ENCODE peak calls at places on chromosomes 7 and 10, in nine cellular contexts. One of them, this sample, is unnamed.

GRCh38 chr10:73908853-73909611 is 1.9 kb upstream of the PLAU start:
- DNase-seq in psoas muscle: no peak
- DNase-seq in fibroblast of lung: peak; percentile 98
- DNase-seq in heart left ventricle: no peak
- DNase-seq in ovary: no peak
- DNase-seq in astrocyte: peak; percentile 97
- DNase-seq in MM.1S: no peak
- DNase-seq in gastrocnemius medialis: peak; percentile 47
- DNase-seq in OCI-LY7: peak; percentile 70
- DNase-seq in this sample: no peak

GRCh38 chr10:70404906-70405824 is 1.2 kb downstream of the EIF4EBP2 start:
- DNase-seq in gastrocnemius medialis: peak; percentile 96
- DNase-seq in OCI-LY7: peak; percentile 64
- DNase-seq in fibroblast of lung: peak; percentile 97
- DNase-seq in psoas muscle: peak; percentile 79
- DNase-seq in heart left ventricle: peak; percentile 79
- DNase-seq in ovary: peak; percentile 76
- DNase-seq in astrocyte: peak; percentile 97
- DNase-seq in MM.1S: peak; percentile 61
- DNase-seq in this sample: peak; percentile 79

GRCh38 chr7:38000272-38000671 is 79.8 kb downstream of the EPDR1 start:
- DNase-seq in gastrocnemius medialis: no peak
- DNase-seq in OCI-LY7: no peak
- DNase-seq in astrocyte: peak; percentile 36
- DNase-seq in ovary: no peak
- DNase-seq in psoas muscle: no peak
- DNase-seq in heart left ventricle: no peak
- DNase-seq in fibroblast of lung: peak; percentile 54
- DNase-seq in MM.1S: no peak
- DNase-seq in this sample: no peak

GRCh38 chr10:100325164-100325563 is 4.9 kb downstream of the PKD2L1 start:
- DNase-seq in astrocyte: no peak
- DNase-seq in gastrocnemius medialis: no peak
- DNase-seq in MM.1S: no peak
- DNase-seq in OCI-LY7: no peak
- DNase-seq in heart left ventricle: no peak
- DNase-seq in ovary: no peak
- DNase-seq in psoas muscle: no peak
- DNase-seq in fibroblast of lung: no peak
- DNase-seq in this sample: no peak

GRCh38 chr7:92835851-92836488 is 403 bp downstream of the CDK6 start:
- DNase-seq in gastrocnemius medialis: no peak
- DNase-seq in ovary: peak; percentile 33
- DNase-seq in heart left ventricle: no peak
- DNase-seq in psoas muscle: peak; percentile 13
- DNase-seq in OCI-LY7: peak; percentile 41
- DNase-seq in MM.1S: peak; percentile 36
- DNase-seq in fibroblast of lung: peak; percentile 43
- DNase-seq in astrocyte: peak; percentile 25
- DNase-seq in this sample: peak; percentile 43

GRCh38 chr10:21552638-21553037 is 18.6 kb downstream of the MLLT10 start:
- DNase-seq in astrocyte: no peak
- DNase-seq in MM.1S: no peak
- DNase-seq in fibroblast of lung: no peak
- DNase-seq in ovary: no peak
- DNase-seq in heart left ventricle: no peak
- DNase-seq in OCI-LY7: no peak
- DNase-seq in gastrocnemius medialis: no peak
- DNase-seq in psoas muscle: no peak
- DNase-seq in this sample: no peak

GRCh38 chr7:28062197-28062988 is 118.2 kb downstream of the JAZF1 start:
- DNase-seq in psoas muscle: peak; percentile 67
- DNase-seq in astrocyte: peak; percentile 32
- DNase-seq in MM.1S: peak; percentile 76
- DNase-seq in fibroblast of lung: peak; percentile 44
- DNase-seq in ovary: peak; percentile 74
- DNase-seq in heart left ventricle: peak; percentile 74
- DNase-seq in gastrocnemius medialis: peak; percentile 66
- DNase-seq in OCI-LY7: peak; percentile 67
- DNase-seq in this sample: peak; percentile 27

GRCh38 chr10:104333037-104333727 is 5.1 kb downstream of the ITPRIP start:
- DNase-seq in gastrocnemius medialis: no peak
- DNase-seq in ovary: peak; percentile 21
- DNase-seq in OCI-LY7: peak; percentile 27
- DNase-seq in psoas muscle: no peak
- DNase-seq in astrocyte: no peak
- DNase-seq in fibroblast of lung: no peak
- DNase-seq in heart left ventricle: no peak
- DNase-seq in MM.1S: no peak
- DNase-seq in this sample: peak; percentile 59

GRCh38 chr10:50987934-50988333 is 86.4 kb upstream of the PRKG1 start:
- DNase-seq in psoas muscle: no peak
- DNase-seq in MM.1S: no peak
- DNase-seq in OCI-LY7: no peak
- DNase-seq in astrocyte: no peak
- DNase-seq in gastrocnemius medialis: no peak
- DNase-seq in ovary: no peak
- DNase-seq in heart left ventricle: no peak
- DNase-seq in fibroblast of lung: no peak
- DNase-seq in this sample: no peak

GRCh38 chr7:33093266-33093665 is 15.9 kb downstream of the RP9 start:
- DNase-seq in astrocyte: no peak
- DNase-seq in gastrocnemius medialis: no peak
- DNase-seq in psoas muscle: no peak
- DNase-seq in heart left ventricle: no peak
- DNase-seq in MM.1S: no peak
- DNase-seq in fibroblast of lung: no peak
- DNase-seq in ovary: no peak
- DNase-seq in OCI-LY7: no peak
- DNase-seq in this sample: no peak

GRCh38 chr7:30906520-30907240 is 5.0 kb upstream of the AQP1 start:
- DNase-seq in astrocyte: peak; percentile 47
- DNase-seq in OCI-LY7: no peak
- DNase-seq in gastrocnemius medialis: no peak
- DNase-seq in fibroblast of lung: peak; percentile 58
- DNase-seq in psoas muscle: no peak
- DNase-seq in heart left ventricle: no peak
- DNase-seq in ovary: no peak
- DNase-seq in MM.1S: no peak
- DNase-seq in this sample: no peak

GRCh38 chr10:119161680-119162079 is 3.8 kb downstream of the SFXN4 start:
- DNase-seq in MM.1S: no peak
- DNase-seq in psoas muscle: no peak
- DNase-seq in OCI-LY7: no peak
- DNase-seq in astrocyte: peak; percentile 72
- DNase-seq in fibroblast of lung: peak; percentile 75
- DNase-seq in ovary: peak; percentile 4
- DNase-seq in heart left ventricle: no peak
- DNase-seq in gastrocnemius medialis: no peak
- DNase-seq in this sample: no peak

GRCh38 chr7:68362745-68363518 is 1235.3 kb upstream of the AUTS2 start:
- DNase-seq in OCI-LY7: no peak
- DNase-seq in gastrocnemius medialis: no peak
- DNase-seq in ovary: no peak
- DNase-seq in MM.1S: no peak
- DNase-seq in heart left ventricle: no peak
- DNase-seq in fibroblast of lung: no peak
- DNase-seq in astrocyte: no peak
- DNase-seq in psoas muscle: no peak
- DNase-seq in this sample: no peak

GRCh38 chr7:142804715-142805114 is 33.9 kb downstream of the PRSS2 start:
- DNase-seq in gastrocnemius medialis: no peak
- DNase-seq in psoas muscle: no peak
- DNase-seq in MM.1S: no peak
- DNase-seq in astrocyte: no peak
- DNase-seq in OCI-LY7: peak; percentile 62
- DNase-seq in fibroblast of lung: no peak
- DNase-seq in ovary: no peak
- DNase-seq in heart left ventricle: no peak
- DNase-seq in this sample: peak; percentile 78

GRCh38 chr7:76191783-76192240 is 9.9 kb upstream of the SRRM3 start:
- DNase-seq in MM.1S: no peak
- DNase-seq in gastrocnemius medialis: no peak
- DNase-seq in astrocyte: peak; percentile 23
- DNase-seq in psoas muscle: no peak
- DNase-seq in ovary: no peak
- DNase-seq in heart left ventricle: no peak
- DNase-seq in fibroblast of lung: peak; percentile 45
- DNase-seq in OCI-LY7: peak; percentile 24
- DNase-seq in this sample: no peak

GRCh38 chr10:86349940-86350630 is 16.5 kb downstream of the GRID1 start:
- DNase-seq in psoas muscle: no peak
- DNase-seq in astrocyte: no peak
- DNase-seq in fibroblast of lung: no peak
- DNase-seq in gastrocnemius medialis: no peak
- DNase-seq in ovary: no peak
- DNase-seq in OCI-LY7: no peak
- DNase-seq in heart left ventricle: peak; percentile 23
- DNase-seq in MM.1S: no peak
- DNase-seq in this sample: no peak

DNA sequence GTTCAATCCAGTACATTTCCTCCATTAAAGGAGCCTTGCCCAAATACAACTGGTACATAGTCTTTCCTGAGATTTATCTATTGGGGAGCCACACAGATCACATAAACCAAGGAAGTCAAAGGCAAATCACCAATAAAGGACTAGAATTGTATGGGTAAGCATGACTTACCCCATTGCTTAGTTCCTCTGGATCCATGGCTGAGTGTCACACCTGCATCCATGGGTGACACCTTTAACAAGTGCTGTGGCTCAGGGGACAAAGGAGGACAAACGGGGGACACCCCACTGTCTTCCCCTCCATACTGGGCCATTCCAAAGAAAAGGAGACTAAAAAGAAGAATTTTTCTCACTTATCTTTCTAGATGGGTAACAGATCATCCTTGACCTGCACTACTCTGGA is 30.4 kb downstream of the ZNF92 start:
- DNase-seq in MM.1S: no peak
- DNase-seq in heart left ventricle: no peak
- DNase-seq in psoas muscle: no peak
- DNase-seq in OCI-LY7: no peak
- DNase-seq in gastrocnemius medialis: no peak
- DNase-seq in astrocyte: no peak
- DNase-seq in ovary: no peak
- DNase-seq in fibroblast of lung: no peak
- DNase-seq in this sample: peak; percentile 15
- H3K9me3 ChIP-seq in MM.1S: no peaks in the 10 kb centered on the region
- H3K9me3 ChIP-seq in heart left ventricle: peaks cover 80% of the 10 kb centered on the region
- H3K9me3 ChIP-seq in psoas muscle: peaks cover 29% of the 10 kb centered on the region
- H3K9me3 ChIP-seq in OCI-LY7: peaks cover 37% of the 10 kb centered on the region
- H3K9me3 ChIP-seq in gastrocnemius medialis: no peaks in the 10 kb centered on the region
- H3K9me3 ChIP-seq in astrocyte: peaks cover 7% of the 10 kb centered on the region
- H3K9me3 ChIP-seq in ovary: no peaks in the 10 kb centered on the region
- H3K9me3 ChIP-seq in fibroblast of lung: no peaks in the 10 kb centered on the region
- H3K9me3 ChIP-seq in this sample: peaks cover 49% of the 10 kb centered on the region

DNA sequence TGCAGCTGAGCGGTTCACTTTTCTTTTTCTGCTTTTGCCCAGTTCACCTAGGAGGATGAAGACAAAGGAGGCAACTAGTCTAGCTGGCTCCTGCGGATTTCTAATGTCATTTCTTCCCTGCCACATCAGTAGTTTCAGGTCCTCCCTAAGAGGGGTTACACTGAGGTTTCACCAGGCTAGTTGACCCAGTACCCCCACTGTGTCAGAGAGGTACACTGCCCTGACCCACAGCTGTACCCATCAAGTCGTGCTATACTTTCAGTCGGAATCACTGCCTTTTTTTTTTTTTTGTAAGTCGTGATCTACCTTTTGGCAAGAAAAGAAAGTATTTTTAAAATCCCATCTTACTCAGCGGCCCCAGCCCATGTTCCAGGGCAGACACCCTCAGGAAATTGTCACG is 243.5 kb downstream of the CELF2 start:
- DNase-seq in gastrocnemius medialis: no peak
- DNase-seq in heart left ventricle: no peak
- DNase-seq in OCI-LY7: no peak
- DNase-seq in psoas muscle: no peak
- DNase-seq in astrocyte: no peak
- DNase-seq in ovary: no peak
- DNase-seq in MM.1S: peak; percentile 61
- DNase-seq in fibroblast of lung: no peak
- DNase-seq in this sample: no peak
- H3K27ac ChIP-seq in gastrocnemius medialis: peak overlapping the region; percentile 2
- H3K27ac ChIP-seq in heart left ventricle: peak overlapping the region; percentile 35
- H3K27ac ChIP-seq in OCI-LY7: no peak overlapping the region
- H3K27ac ChIP-seq in psoas muscle: peak overlapping the region; percentile 59
- H3K27ac ChIP-seq in astrocyte: no peak overlapping the region
- H3K27ac ChIP-seq in ovary: no peak overlapping the region
- H3K27ac ChIP-seq in MM.1S: peak overlapping the region; percentile 99
- H3K27ac ChIP-seq in fibroblast of lung: no peak overlapping the region
- H3K27ac ChIP-seq in this sample: peak overlapping the region; percentile 1

GRCh38 chr10:26381986-26382385 is 56.2 kb upstream of the APBB1IP start:
- DNase-seq in MM.1S: no peak
- DNase-seq in fibroblast of lung: no peak
- DNase-seq in OCI-LY7: no peak
- DNase-seq in gastrocnemius medialis: no peak
- DNase-seq in psoas muscle: no peak
- DNase-seq in ovary: no peak
- DNase-seq in astrocyte: no peak
- DNase-seq in heart left ventricle: no peak
- DNase-seq in this sample: no peak
- H3K4me3 ChIP-seq in MM.1S: no peak overlapping the region
- H3K4me3 ChIP-seq in fibroblast of lung: no peak overlapping the region
- H3K4me3 ChIP-seq in OCI-LY7: no peak overlapping the region
- H3K4me3 ChIP-seq in gastrocnemius medialis: no peak overlapping the region
- H3K4me3 ChIP-seq in psoas muscle: no peak overlapping the region
- H3K4me3 ChIP-seq in ovary: no peak overlapping the region
- H3K4me3 ChIP-seq in astrocyte: no peak overlapping the region
- H3K4me3 ChIP-seq in heart left ventricle: no peak overlapping the region
- H3K4me3 ChIP-seq in this sample: no peak overlapping the region

GRCh38 chr7:140484951-140485350 is 5.6 kb upstream of the MKRN1 start:
- DNase-seq in fibroblast of lung: no peak
- DNase-seq in heart left ventricle: no peak
- DNase-seq in astrocyte: no peak
- DNase-seq in psoas muscle: no peak
- DNase-seq in gastrocnemius medialis: no peak
- DNase-seq in MM.1S: no peak
- DNase-seq in ovary: no peak
- DNase-seq in OCI-LY7: no peak
- DNase-seq in this sample: no peak

GRCh38 chr7:140479739-140480084 is 407 bp upstream of the MKRN1 start:
- DNase-seq in gastrocnemius medialis: no peak
- DNase-seq in heart left ventricle: no peak
- DNase-seq in fibroblast of lung: no peak
- DNase-seq in psoas muscle: no peak
- DNase-seq in OCI-LY7: no peak
- DNase-seq in ovary: no peak
- DNase-seq in MM.1S: no peak
- DNase-seq in astrocyte: no peak
- DNase-seq in this sample: no peak

GRCh38 chr7:140484479-140484878 is 5.2 kb upstream of the MKRN1 start:
- DNase-seq in gastrocnemius medialis: no peak
- DNase-seq in MM.1S: no peak
- DNase-seq in ovary: no peak
- DNase-seq in psoas muscle: no peak
- DNase-seq in heart left ventricle: no peak
- DNase-seq in fibroblast of lung: no peak
- DNase-seq in OCI-LY7: no peak
- DNase-seq in astrocyte: no peak
- DNase-seq in this sample: no peak

GRCh38 chr7:140489021-140489349 is 9.7 kb upstream of the MKRN1 start:
- DNase-seq in heart left ventricle: no peak
- DNase-seq in astrocyte: no peak
- DNase-seq in fibroblast of lung: no peak
- DNase-seq in gastrocnemius medialis: no peak
- DNase-seq in OCI-LY7: no peak
- DNase-seq in ovary: no peak
- DNase-seq in MM.1S: no peak
- DNase-seq in psoas muscle: no peak
- DNase-seq in this sample: no peak

GRCh38 chr7:140485463-140486265 is 6.4 kb upstream of the MKRN1 start:
- DNase-seq in gastrocnemius medialis: no peak
- DNase-seq in MM.1S: no peak
- DNase-seq in astrocyte: no peak
- DNase-seq in heart left ventricle: no peak
- DNase-seq in OCI-LY7: no peak
- DNase-seq in fibroblast of lung: no peak
- DNase-seq in ovary: no peak
- DNase-seq in psoas muscle: no peak
- DNase-seq in this sample: no peak
- H3K9me3 ChIP-seq in gastrocnemius medialis: no peaks in the 10 kb centered on the region
- H3K9me3 ChIP-seq in MM.1S: no peaks in the 10 kb centered on the region
- H3K9me3 ChIP-seq in astrocyte: no peaks in the 10 kb centered on the region
- H3K9me3 ChIP-seq in heart left ventricle: no peaks in the 10 kb centered on the region
- H3K9me3 ChIP-seq in OCI-LY7: no peaks in the 10 kb centered on the region
- H3K9me3 ChIP-seq in fibroblast of lung: no peaks in the 10 kb centered on the region
- H3K9me3 ChIP-seq in ovary: no peaks in the 10 kb centered on the region
- H3K9me3 ChIP-seq in psoas muscle: no peaks in the 10 kb centered on the region
- H3K9me3 ChIP-seq in this sample: no peaks in the 10 kb centered on the region